ENCODE peak calls at places on chromosomes 1 and 21, in four cellular contexts. M, Q, G and A are unnamed samples.

GRCh38 chr1:91583326-91583755 is 82.7 kb downstream of the CDC7 start:
- DNase-seq in G (no peak), M (no peak), Q (no peak), A (no peak)

GRCh38 chr1:171142451-171143121 is 42.5 kb upstream of the FMO2 start:
- DNase-seq in Q (no peak), M (no peak), G (no peak), A (no peak)

GRCh38 chr1:8862528-8862927 is 16.0 kb downstream of the ENO1 start:
- DNase-seq in M (peak; percentile 64), Q (no peak), G (no peak), A (no peak)

GRCh38 chr1:113617438-113618141 is 141.7 kb downstream of the PHTF1 start:
- DNase-seq in Q (no peak), M (no peak), G (no peak), A (no peak)

GRCh38 chr1:55480396-55480795 is 265.2 kb upstream of the USP24 start:
- DNase-seq in Q (no peak), M (no peak), G (no peak), A (no peak)

GRCh38 chr1:154574715-154575114 is 7.1 kb downstream of the CHRNB2 start:
- DNase-seq in G (no peak), Q (no peak), M (no peak), A (no peak)

GRCh38 chr1:215932558-215932957 is 365.5 kb downstream of the KCTD3 start:
- DNase-seq in M (no peak), Q (no peak), G (no peak), A (no peak)

GRCh38 chr1:40394456-40395172 is 21.1 kb downstream of the SMAP2 start:
- DNase-seq in G (no peak), Q (no peak), M (no peak), A (no peak)

GRCh38 chr1:153343040-153343681 is 5.5 kb downstream of the PGLYRP4 start:
- DNase-seq in Q (no peak), G (no peak), M (no peak), A (no peak)

GRCh38 chr1:222288056-222288455 is 259.8 kb downstream of the HHIPL2 start:
- DNase-seq in Q (no peak), M (no peak), G (no peak), A (no peak)
- TF ChIP-seq TAF1 in Q (no peak), M (no peak), G (no peak), A (no peak)

GRCh38 chr1:234607091-234608025 is 2.6 kb downstream of the IRF2BP2 start:
- DNase-seq in G (no peak), Q (no peak), M (no peak), A (no peak)
- TF ChIP-seq POLR2A in G (peak; percentile 85), Q (peak; percentile 67), M (no peak), A (peak; percentile 73)

GRCh38 chr1:32464191-32464715 is 619 bp upstream of the ZBTB8B start:
- DNase-seq in Q (no peak), M (no peak), G (no peak), A (no peak)

GRCh38 chr1:32468791-32469190 is 3.9 kb downstream of the ZBTB8B start:
- DNase-seq in G (no peak), Q (no peak), M (no peak), A (no peak)

GRCh38 chr1:32466761-32467160 is 1.9 kb downstream of the ZBTB8B start:
- DNase-seq in M (no peak), G (no peak), Q (no peak), A (no peak)

GRCh38 chr1:32465541-32466002 is 700 bp downstream of the ZBTB8B start:
- DNase-seq in Q (no peak), G (no peak), M (no peak), A (no peak)

DNA sequence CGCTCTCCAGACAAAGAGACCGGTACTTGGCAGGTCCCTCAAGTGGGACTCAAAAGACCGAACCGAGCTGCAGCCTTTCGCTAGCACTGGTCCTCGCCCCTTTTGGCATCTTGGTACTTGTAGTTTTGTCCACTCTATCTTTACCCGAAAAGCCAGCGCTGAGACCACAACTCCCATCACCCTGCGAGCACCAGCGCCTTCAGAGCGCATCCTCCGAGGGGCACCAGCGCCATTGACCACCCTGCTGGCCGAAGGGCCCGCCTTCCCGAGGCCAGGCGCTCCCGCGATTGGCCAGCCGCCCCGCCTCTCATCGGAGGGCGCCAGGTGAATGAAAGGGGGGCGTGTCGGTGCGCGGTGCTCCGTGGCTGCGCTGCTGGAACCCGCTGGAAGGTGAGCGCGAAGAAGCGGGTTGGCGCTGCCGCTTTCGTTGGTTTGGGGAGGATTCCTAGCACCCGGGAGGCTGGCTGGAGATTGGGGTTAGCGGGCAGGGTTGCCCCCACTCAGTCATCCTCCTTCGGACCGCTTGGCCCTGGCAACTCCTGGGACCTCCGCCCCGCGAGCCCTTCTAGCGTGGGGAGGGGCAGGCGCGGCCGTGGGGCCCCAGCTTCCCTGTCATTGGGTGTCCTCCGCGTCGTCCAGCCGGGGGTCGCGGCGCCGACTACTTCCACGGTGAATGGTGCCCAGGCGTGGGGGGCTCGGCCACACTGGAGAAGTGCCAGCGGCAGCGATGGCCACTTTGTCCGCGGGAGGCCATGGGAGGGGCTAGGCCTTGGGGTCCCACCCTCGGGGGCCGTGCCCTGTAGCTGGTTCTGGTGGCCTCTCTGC is at the start of gene ZBTB8B:
- DNase-seq in Q (peak; percentile 62), G (no peak), M (peak; percentile 88), A (peak; percentile 44)
- TF ChIP-seq TAF1 in Q (no peak), G (no peak), M (no peak), A (no peak)

DNA sequence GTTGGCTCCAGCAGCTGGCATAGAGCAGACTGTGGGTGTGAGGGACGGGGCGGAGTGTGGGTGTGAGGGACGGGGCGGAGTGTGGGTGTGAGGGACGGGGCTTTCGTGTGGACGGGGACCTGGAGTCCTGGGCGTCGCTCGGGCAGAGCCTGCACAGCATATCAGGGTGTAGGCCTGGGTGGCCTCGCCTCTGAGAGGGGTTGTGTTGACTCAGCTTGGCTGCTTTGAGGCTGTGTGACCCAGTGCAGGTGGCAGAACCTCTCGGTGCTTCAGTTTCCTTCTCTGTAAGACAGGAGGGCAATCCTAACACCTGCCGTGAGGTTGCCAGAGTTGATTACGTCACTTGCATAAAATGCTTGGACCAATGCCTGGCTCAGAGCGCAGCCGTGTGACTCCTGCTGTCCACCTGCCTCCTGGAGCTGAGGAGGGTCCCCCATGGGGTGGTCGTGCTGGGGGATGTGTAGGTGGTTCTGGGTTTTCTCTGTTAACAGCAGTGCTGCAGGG is 15.3 kb downstream of the PDXK start:
- DNase-seq in Q (no peak), G (no peak), M (no peak), A (no peak)
- TF ChIP-seq POLR2A in Q (no peak), G (no peak), M (no peak), A (no peak)